ENCODE peak calls at places on chromosome 14, in nine cellular contexts. O is osteoblast; D is nephron progenitor cell; W is cardiac muscle cell; Z is A549; I is CD8-positive, alpha-beta T cell; V is lower leg skin; G is pancreas; L is AG09319. P is an unnamed sample.

GRCh38 chr14:81435578-81436295 is 35.6 kb upstream of the STON2 start:
- DNase-seq in Z (peak; percentile 51), G (peak; percentile 76), I (peak; percentile 6), W (peak; percentile 83), L (no peak), D (peak; percentile 70), V (peak; percentile 33), O (peak; percentile 88), P (no peak)

GRCh38 chr14:22047105-22047504 is 373.5 kb upstream of the OR4E1 start:
- DNase-seq in O (no peak), I (peak; percentile 24), W (peak; percentile 62), G (no peak), Z (no peak), L (no peak), V (no peak), D (no peak), P (no peak)

GRCh38 chr14:45252356-45253069 is 489 bp downstream of the MIS18BP1 start:
- DNase-seq in D (peak; percentile 8), L (no peak), I (no peak), G (no peak), O (no peak), W (no peak), Z (no peak), V (no peak), P (no peak)

GRCh38 chr14:80954771-80955299 is 586 bp upstream of the TSHR start:
- DNase-seq in W (peak; percentile 88), G (peak; percentile 86), O (peak; percentile 95), D (peak; percentile 86), L (peak; percentile 32), V (peak; percentile 78), I (peak; percentile 76), Z (peak; percentile 61), P (peak; percentile 91)

GRCh38 chr14:71036433-71036832 is 129.2 kb downstream of the PCNX1 start:
- DNase-seq in D (no peak), V (no peak), W (no peak), I (no peak), G (no peak), L (no peak), O (no peak), Z (no peak), P (no peak)

GRCh38 chr14:76968621-76969063 is 59.9 kb downstream of the IRF2BPL start:
- DNase-seq in Z (no peak), D (no peak), V (no peak), L (no peak), O (no peak), W (no peak), G (no peak), I (no peak), P (no peak)

GRCh38 chr14:81402123-81402495 is 2.0 kb upstream of the STON2 start:
- DNase-seq in G (no peak), D (no peak), O (peak; percentile 72), L (no peak), Z (no peak), W (no peak), V (no peak), I (no peak), P (no peak)

GRCh38 chr14:67186369-67186768 is 2.9 kb upstream of the GARIN2 start:
- DNase-seq in I (no peak), O (no peak), V (no peak), Z (no peak), D (no peak), W (no peak), L (no peak), G (no peak), P (no peak)

GRCh38 chr14:63852271-63852816 is 460 bp upstream of the SYNE2 start:
- DNase-seq in O (peak; percentile 68), I (no peak), D (no peak), G (no peak), Z (no peak), L (no peak), W (no peak), V (no peak), P (no peak)

GRCh38 chr14:34851395-34851794 is 23.8 kb downstream of the BAZ1A start:
- DNase-seq in L (no peak), Z (peak; percentile 27), I (no peak), G (no peak), W (no peak), O (peak; percentile 90), V (no peak), D (no peak), P (no peak)

GRCh38 chr14:99572173-99572999 is 31.6 kb downstream of the CCDC85C start:
- DNase-seq in I (no peak), L (no peak), W (peak; percentile 47), Z (no peak), D (no peak), O (peak; percentile 76), G (no peak), V (no peak), P (no peak)

GRCh38 chr14:22540811-22541360 is 48.1 kb downstream of the DAD1 start:
- DNase-seq in O (no peak), I (no peak), G (no peak), W (no peak), Z (no peak), L (no peak), V (no peak), D (no peak), P (no peak)

GRCh38 chr14:101823511-101824120 is 62.1 kb downstream of the PPP2R5C start:
- DNase-seq in D (no peak), Z (no peak), V (peak; percentile 42), I (peak; percentile 72), G (no peak), W (no peak), L (no peak), O (no peak), P (no peak)

GRCh38 chr14:28577711-28578131 is 188.9 kb upstream of the FOXG1 start:
- DNase-seq in V (no peak), G (no peak), W (no peak), Z (no peak), O (peak; percentile 36), I (no peak), D (no peak), L (peak; percentile 2), P (no peak)

GRCh38 chr14:29016050-29016900 is 249.7 kb downstream of the FOXG1 start:
- DNase-seq in Z (no peak), V (no peak), D (peak; percentile 73), I (no peak), O (peak; percentile 6), W (peak; percentile 73), G (peak; percentile 60), L (peak; percentile 4), P (no peak)

GRCh38 chr14:25132734-25133422 is 82.9 kb upstream of the STXBP6 start:
- DNase-seq in V (peak; percentile 45), I (peak; percentile 29), O (peak; percentile 65), G (peak; percentile 75), L (no peak), D (peak; percentile 76), Z (peak; percentile 44), W (peak; percentile 76), P (no peak)

DNA sequence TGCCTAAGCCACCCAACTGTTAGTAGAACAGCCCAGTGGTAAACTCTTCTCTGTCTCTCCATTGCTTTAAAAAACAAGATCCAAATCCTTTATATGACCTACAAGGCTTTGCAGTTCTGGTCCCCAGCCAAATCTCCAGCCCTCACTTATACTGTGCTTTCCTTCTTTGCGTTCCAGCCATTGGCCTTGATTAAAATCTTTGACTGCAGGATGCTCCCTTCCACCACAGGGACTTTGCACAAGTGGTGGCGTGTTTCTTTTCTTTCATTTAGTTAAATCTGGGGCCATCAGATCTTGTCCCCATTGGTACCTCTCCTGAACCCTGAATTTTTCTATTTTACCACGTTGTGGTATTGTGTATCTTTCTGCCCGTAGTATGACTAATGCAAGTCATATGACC is 183.7 kb downstream of the VRK1 start:
- DNase-seq in O (no peak), V (no peak), D (no peak), Z (no peak), G (no peak), L (no peak), W (no peak), I (no peak), P (no peak)
- TF ChIP-seq CTCF in O (no peak), V (no peak), D (no peak), Z (no peak), G (no peak), L (no peak), W (no peak), I (no peak), P (no peak)

GRCh38 chr14:30243157-30243556 is 315.5 kb upstream of the PRKD1 start:
- DNase-seq in W (no peak), I (no peak), O (no peak), Z (no peak), L (no peak), V (no peak), G (no peak), D (no peak), P (no peak)
- TF ChIP-seq CTCF in W (no peak), I (no peak), O (no peak), Z (no peak), L (no peak), V (no peak), G (no peak), D (no peak), P (no peak)

GRCh38 chr14:103714063-103714724 is 1.1 kb downstream of the XRCC3 start:
- DNase-seq in I (no peak), G (no peak), L (no peak), Z (no peak), V (no peak), W (no peak), D (no peak), O (no peak), P (no peak)
- TF ChIP-seq CTCF in I (no peak), G (no peak), L (no peak), Z (no peak), V (no peak), W (no peak), D (no peak), O (no peak), P (no peak)

GRCh38 chr14:51185180-51185579 is 54.9 kb upstream of the TMX1 start:
- DNase-seq in D (no peak), W (no peak), I (no peak), V (no peak), O (no peak), G (no peak), L (no peak), Z (no peak), P (no peak)

GRCh38 chr14:51189600-51190376 is 50.3 kb upstream of the TMX1 start:
- DNase-seq in I (no peak), V (no peak), D (no peak), G (no peak), O (no peak), L (no peak), Z (no peak), W (no peak), P (no peak)

GRCh38 chr14:51182166-51182565 is 57.9 kb upstream of the TMX1 start:
- DNase-seq in O (no peak), D (no peak), I (no peak), V (no peak), L (peak; percentile 50), W (no peak), G (no peak), Z (no peak), P (no peak)

GRCh38 chr14:51188566-51189185 is 51.4 kb upstream of the TMX1 start:
- DNase-seq in D (no peak), V (no peak), L (no peak), W (no peak), I (no peak), G (no peak), Z (no peak), O (no peak), P (no peak)

DNA sequence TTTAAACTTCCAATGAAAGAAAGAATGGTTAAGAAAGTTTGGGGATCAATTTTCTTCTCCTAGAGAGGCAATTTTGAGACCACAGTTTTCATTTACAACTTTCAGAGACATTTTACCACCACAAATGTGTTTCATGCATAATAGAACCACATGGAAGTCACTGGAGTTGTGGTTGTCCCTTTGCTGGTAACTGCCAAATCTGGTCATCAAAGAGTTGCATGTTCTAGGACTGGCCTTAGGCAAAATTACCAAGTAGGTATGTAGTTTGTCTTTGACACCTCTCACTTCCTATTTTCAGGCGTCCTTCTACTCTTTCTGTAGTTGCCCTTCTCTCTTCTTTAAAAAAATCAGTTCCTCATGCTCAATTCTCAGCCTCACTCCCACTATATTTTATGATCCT is 54.3 kb upstream of the TMX1 start:
- DNase-seq in W (no peak), V (no peak), D (no peak), Z (no peak), G (no peak), O (no peak), I (no peak), L (no peak), P (no peak)
- TF ChIP-seq CTCF in W (no peak), V (no peak), D (no peak), Z (no peak), G (no peak), O (no peak), I (no peak), L (no peak), P (no peak)